ENCODE peak calls at places on chromosome 22, in four cellular contexts. A is suprapubic skin, L is AG09309, P is AG09319. F is an unnamed sample.

GRCh38 chr22:23068832-23069385 is 1.4 kb upstream of the GNAZ start:
- DNase-seq in A (no peak), L (no peak), P (no peak), F (no peak)

GRCh38 chr22:38657248-38657909 is 941 bp downstream of the CBY1 start:
- DNase-seq in A (no peak), L (no peak), P (no peak), F (peak; percentile 44)

GRCh38 chr22:30664798-30665197 is 2.9 kb downstream of the DUSP18 start:
- DNase-seq in A (no peak), L (no peak), P (no peak), F (no peak)

GRCh38 chr22:39363751-39364484 is 14.1 kb downstream of the SYNGR1 start:
- DNase-seq in A (no peak), L (no peak), P (no peak), F (no peak)

GRCh38 chr22:27473533-27473932 is 328.0 kb downstream of the MN1 start:
- DNase-seq in A (no peak), L (no peak), P (no peak), F (no peak)

GRCh38 chr22:27835446-27835845 is 33.9 kb upstream of the MN1 start:
- DNase-seq in A (no peak), L (no peak), P (no peak), F (no peak)

GRCh38 chr22:30681840-30682239 is 12.8 kb upstream of the OSBP2 start:
- DNase-seq in A (no peak), L (no peak), P (no peak), F (no peak)

GRCh38 chr22:37563153-37564081 is 3.1 kb downstream of the CDC42EP1 start:
- DNase-seq in A (peak; percentile 90), L (peak; percentile 78), P (peak; percentile 72), F (peak; percentile 70)

GRCh38 chr22:22955866-22956535 is 68.4 kb downstream of the IGLL5 start:
- DNase-seq in A (no peak), L (peak; percentile 39), P (peak; percentile 29), F (no peak)

GRCh38 chr22:36352775-36353507 is 34.8 kb downstream of the MYH9 start:
- DNase-seq in A (no peak), L (no peak), P (no peak), F (peak; percentile 17)

GRCh38 chr22:29574762-29575450 is 6.0 kb downstream of the NIPSNAP1 start:
- DNase-seq in A (no peak), L (no peak), P (no peak), F (no peak)

GRCh38 chr22:21949569-21949918 is 3.1 kb downstream of the PPM1F start:
- DNase-seq in A (no peak), L (no peak), P (no peak), F (no peak)

GRCh38 chr22:39979458-39979857 is 15.3 kb upstream of the FAM83F start:
- DNase-seq in A (no peak), L (no peak), P (no peak), F (no peak)

GRCh38 chr22:17866621-17867020 is 92.4 kb upstream of the BID start:
- DNase-seq in A (no peak), L (no peak), P (no peak), F (no peak)

GRCh38 chr22:45785458-45785857 is 113.8 kb downstream of the ATXN10 start:
- DNase-seq in A (no peak), L (no peak), P (no peak), F (no peak)

GRCh38 chr22:25125693-25126357 is 73.8 kb upstream of the CRYBB3 start:
- DNase-seq in A (no peak), L (no peak), P (no peak), F (no peak)

GRCh38 chr22:25081409-25081824 is 118.2 kb upstream of the CRYBB3 start:
- DNase-seq in A (no peak), L (no peak), P (no peak), F (no peak)

GRCh38 chr22:25404923-25405853 is 159.3 kb upstream of the GRK3 start:
- DNase-seq in A (no peak), L (no peak), P (peak; percentile 24), F (peak; percentile 90)

GRCh38 chr22:46545041-46545796 is 7.8 kb upstream of the CELSR1 start:
- DNase-seq in A (no peak), L (no peak), P (no peak), F (no peak)

GRCh38 chr22:49977578-49977977 is 17.0 kb downstream of the PIM3 start:
- DNase-seq in A (peak; percentile 69), L (no peak), P (no peak), F (peak; percentile 24)

GRCh38 chr22:25702046-25702445 is 39.9 kb upstream of the MYO18B start:
- DNase-seq in A (no peak), L (no peak), P (no peak), F (no peak)

GRCh38 chr22:49972163-49973017 is 11.8 kb downstream of the PIM3 start:
- DNase-seq in A (peak; percentile 79), L (no peak), P (no peak), F (peak; percentile 53)

GRCh38 chr22:29254283-29254653 is 13.5 kb downstream of the RHBDD3 start:
- DNase-seq in A (no peak), L (no peak), P (no peak), F (no peak)

GRCh38 chr22:49955581-49956417 is 4.8 kb upstream of the PIM3 start:
- DNase-seq in A (no peak), L (no peak), P (no peak), F (peak; percentile 56)

GRCh38 chr22:44366372-44367310 is 53.9 kb upstream of the SHISAL1 start:
- DNase-seq in A (no peak), L (no peak), P (no peak), F (no peak)

GRCh38 chr22:37633082-37633692 is 6.3 kb upstream of the SH3BP1 start:
- DNase-seq in A (no peak), L (no peak), P (no peak), F (no peak)

GRCh38 chr22:43109511-43109910 is 1.0 kb upstream of the BIK start:
- DNase-seq in A (no peak), L (no peak), P (no peak), F (no peak)

GRCh38 chr22:43110927-43111623 is 525 bp downstream of the BIK start:
- DNase-seq in A (no peak), L (no peak), P (no peak), F (peak; percentile 81)

GRCh38 chr22:43113516-43114251 is 3.1 kb downstream of the BIK start:
- DNase-seq in A (no peak), L (no peak), P (no peak), F (no peak)

GRCh38 chr22:43109921-43110443 is 568 bp upstream of the BIK start:
- DNase-seq in A (no peak), L (no peak), P (no peak), F (no peak)

GRCh38 chr22:43110444-43110926 is at the start of gene BIK:
- DNase-seq in A (no peak), L (no peak), P (no peak), F (peak; percentile 80)
- TF ChIP-seq CTCF in A (no peak), L (peak; percentile 13), P (peak; percentile 35), F (no peak)

GRCh38 chr22:20395897-20396287 is 1.9 kb downstream of the ZNF74 start:
- DNase-seq in A (peak; percentile 40), L (no peak), P (no peak), F (no peak)

GRCh38 chr22:20395181-20395896 is 1.4 kb downstream of the ZNF74 start:
- DNase-seq in A (peak; percentile 34), L (no peak), P (no peak), F (no peak)

GRCh38 chr22:20391222-20391621 is 2.7 kb upstream of the ZNF74 start:
- DNase-seq in A (no peak), L (no peak), P (no peak), F (no peak)

GRCh38 chr22:20392983-20393704 is 807 bp upstream of the ZNF74 start:
- DNase-seq in A (peak; percentile 60), L (no peak), P (no peak), F (no peak)

DNA sequence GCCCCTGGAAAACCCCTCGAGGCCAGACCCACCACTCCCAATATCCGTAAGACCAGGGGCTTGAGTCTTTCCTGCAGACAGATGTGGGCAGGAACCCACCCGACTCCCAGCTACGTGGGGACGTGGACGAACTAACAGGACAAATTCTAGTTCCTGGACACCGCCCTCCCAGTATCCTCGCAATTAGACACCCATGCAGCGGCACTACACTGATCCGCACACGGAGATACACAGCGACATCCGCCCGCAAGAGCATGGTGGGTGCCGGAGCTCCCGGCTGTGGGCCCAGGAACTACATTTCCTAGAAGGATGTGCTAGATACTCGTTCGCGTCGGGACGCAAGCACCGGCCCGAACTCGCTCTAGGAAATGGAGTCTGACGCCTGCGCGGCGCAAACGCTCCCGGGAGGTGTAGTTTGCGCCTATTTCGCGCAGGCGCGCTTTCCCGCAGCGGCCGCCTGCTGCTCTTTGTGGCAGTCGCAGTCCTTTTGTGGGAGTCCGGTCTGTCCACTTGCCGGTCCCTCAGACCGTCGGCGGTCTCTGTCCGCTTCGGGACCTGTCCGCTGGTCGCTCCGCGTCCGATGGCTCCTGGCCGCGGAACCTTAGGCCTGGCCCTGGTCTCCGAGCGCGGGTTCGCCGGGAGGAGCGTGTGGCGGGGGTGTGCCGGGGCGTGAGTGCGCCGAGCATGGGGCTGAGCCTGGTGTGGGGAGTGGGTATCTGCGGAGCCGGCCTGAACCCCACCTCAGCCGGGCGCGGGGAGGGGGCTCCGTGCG is at the start of gene ZNF74:
- DNase-seq in A (peak; percentile 89), L (peak; percentile 64), P (peak; percentile 74), F (peak; percentile 91)
- TF ChIP-seq CTCF in A (no peak), L (no peak), P (no peak), F (no peak)

GRCh38 chr22:20458530-20459151 is 21.0 kb upstream of the SCARF2 start:
- DNase-seq in A (no peak), L (no peak), P (no peak), F (no peak)

GRCh38 chr22:20455709-20456063 is 18.1 kb upstream of the SCARF2 start:
- DNase-seq in A (no peak), L (no peak), P (no peak), F (no peak)

GRCh38 chr22:20456722-20457076 is 19.1 kb upstream of the SCARF2 start:
- DNase-seq in A (no peak), L (no peak), P (no peak), F (no peak)

GRCh38 chr22:20457506-20458240 is 20.0 kb upstream of the SCARF2 start:
- DNase-seq in A (no peak), L (no peak), P (no peak), F (no peak)

DNA sequence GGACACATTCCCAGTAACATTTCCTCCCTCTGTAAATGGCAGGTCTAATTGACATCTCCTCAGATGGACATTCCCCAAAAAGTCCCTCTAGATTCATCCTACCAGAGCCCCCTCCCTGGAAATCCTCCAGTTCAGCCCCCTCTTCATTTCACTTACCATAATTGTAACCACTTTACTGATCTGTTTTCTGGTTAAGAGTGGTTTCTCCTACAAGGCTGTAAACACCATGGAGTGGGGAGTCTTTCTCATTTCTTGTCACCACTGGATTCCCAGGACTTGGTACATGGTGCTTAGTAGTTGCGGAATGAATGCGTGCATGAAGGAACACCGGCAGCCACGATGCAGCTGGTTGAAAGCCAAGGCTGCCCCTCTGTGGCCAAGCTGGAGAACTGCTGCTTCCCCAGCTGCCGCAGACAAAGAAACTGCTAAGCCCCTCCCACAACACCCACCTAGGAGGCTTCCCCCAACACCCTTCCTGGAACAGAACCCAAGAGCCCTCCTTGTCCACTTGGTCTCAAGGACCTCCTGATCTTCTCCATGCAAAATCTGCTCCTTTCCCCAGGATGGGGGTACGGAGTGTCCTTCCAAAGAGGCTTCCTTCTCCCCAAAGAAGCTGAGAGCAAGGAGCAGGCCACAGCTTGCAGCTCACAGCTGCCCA is 18.6 kb upstream of the SCARF2 start:
- DNase-seq in A (no peak), L (peak; percentile 57), P (peak; percentile 72), F (peak; percentile 66)
- TF ChIP-seq CTCF in A (peak; percentile 93), L (peak; percentile 96), P (peak; percentile 95), F (peak; percentile 86)

GRCh38 chr22:32204211-32204855 is 540 bp downstream of the RFPL2 start:
- DNase-seq in A (no peak), L (no peak), P (no peak), F (no peak)
- TF ChIP-seq CTCF in A (no peak), L (no peak), P (no peak), F (no peak)